ENCODE peak calls at places on chromosomes 6 and 20, in nine cellular contexts. H is transverse colon, B is heart left ventricle, C is A549, R is breast epithelium, U is Peyer's patch, O is prostate gland, M is uterus, L is body of pancreas. X is an unnamed sample.

GRCh38 chr20:59006864-59007757 is at the start of gene CTSZ:
- DNase-seq in H (peak; percentile 88), B (peak; percentile 89), C (peak; percentile 74), R (no peak), U (peak; percentile 68), O (no peak), M (peak; percentile 41), L (peak; percentile 52), X (peak; percentile 76)

GRCh38 chr6:41505084-41506049 is 40.8 kb upstream of the FOXP4 start:
- DNase-seq in H (peak; percentile 72), B (peak; percentile 89), C (no peak), R (peak; percentile 57), U (peak; percentile 62), O (peak; percentile 41), M (peak; percentile 93), L (peak; percentile 54), X (peak; percentile 95)

GRCh38 chr20:11352041-11352440 is 565.7 kb upstream of the BTBD3 start:
- DNase-seq in H (no peak), B (no peak), C (no peak), R (no peak), U (no peak), O (no peak), M (no peak), L (no peak), X (no peak)

GRCh38 chr6:169986171-169986847 is 234.9 kb downstream of the ERMARD start:
- DNase-seq in H (no peak), B (peak; percentile 45), C (no peak), R (no peak), U (no peak), O (no peak), M (no peak), L (no peak), X (peak; percentile 46)

GRCh38 chr6:30814137-30815084 is 69.9 kb upstream of the DDR1 start:
- DNase-seq in H (peak; percentile 26), B (no peak), C (peak; percentile 49), R (no peak), U (no peak), O (no peak), M (peak; percentile 32), L (no peak), X (no peak)

GRCh38 chr6:7101290-7101689 is 6.5 kb upstream of the RREB1 start:
- DNase-seq in H (no peak), B (no peak), C (no peak), R (no peak), U (no peak), O (no peak), M (no peak), L (no peak), X (no peak)

GRCh38 chr20:13288357-13288756 is 67.3 kb downstream of the ISM1 start:
- DNase-seq in H (no peak), B (no peak), C (no peak), R (no peak), U (no peak), O (no peak), M (no peak), L (no peak), X (no peak)

GRCh38 chr20:10916312-10916711 is 242.5 kb upstream of the JAG1 start:
- DNase-seq in H (no peak), B (no peak), C (no peak), R (no peak), U (no peak), O (no peak), M (no peak), L (no peak), X (no peak)

GRCh38 chr6:135181333-135182119 is 418 bp downstream of the MYB start:
- DNase-seq in H (peak; percentile 14), B (peak; percentile 57), C (no peak), R (no peak), U (no peak), O (no peak), M (no peak), L (no peak), X (no peak)

GRCh38 chr20:44209691-44210421 is 715 bp downstream of the OSER1 start:
- DNase-seq in H (no peak), B (no peak), C (no peak), R (no peak), U (no peak), O (peak; percentile 19), M (peak; percentile 26), L (no peak), X (no peak)

GRCh38 chr6:112557961-112558360 is 210.8 kb downstream of the RFPL4B start:
- DNase-seq in H (no peak), B (no peak), C (no peak), R (no peak), U (no peak), O (no peak), M (no peak), L (no peak), X (no peak)

GRCh38 chr6:12288844-12289654 is 1.1 kb upstream of the EDN1 start:
- DNase-seq in H (peak; percentile 76), B (no peak), C (peak; percentile 61), R (peak; percentile 48), U (peak; percentile 33), O (peak; percentile 62), M (no peak), L (peak; percentile 64), X (no peak)

GRCh38 chr20:56181593-56181992 is 66.9 kb upstream of the MC3R start:
- DNase-seq in H (peak; percentile 10), B (no peak), C (no peak), R (no peak), U (no peak), O (no peak), M (no peak), L (no peak), X (no peak)

GRCh38 chr6:1497593-1498105 is 108.3 kb downstream of the FOXF2 start:
- DNase-seq in H (peak; percentile 25), B (no peak), C (no peak), R (no peak), U (no peak), O (no peak), M (no peak), L (no peak), X (peak; percentile 92)

GRCh38 chr6:91704531-91704930 is 1117.7 kb upstream of the MAP3K7 start:
- DNase-seq in H (no peak), B (no peak), C (no peak), R (no peak), U (no peak), O (no peak), M (no peak), L (no peak), X (no peak)

GRCh38 chr20:14582855-14583254 is 245.4 kb upstream of the FLRT3 start:
- DNase-seq in H (no peak), B (no peak), C (no peak), R (no peak), U (no peak), O (no peak), M (no peak), L (no peak), X (no peak)

GRCh38 chr6:163741342-163741741 is 326.8 kb downstream of the QKI start:
- DNase-seq in H (no peak), B (no peak), C (no peak), R (no peak), U (no peak), O (no peak), M (no peak), L (no peak), X (no peak)

GRCh38 chr20:17628101-17628841 is 53.8 kb downstream of the RRBP1 start:
- DNase-seq in H (no peak), B (peak; percentile 41), C (no peak), R (no peak), U (no peak), O (no peak), M (no peak), L (no peak), X (peak; percentile 55)

GRCh38 chr6:7730852-7731251 is 5.0 kb downstream of the BMP6 start:
- DNase-seq in H (no peak), B (no peak), C (peak; percentile 39), R (no peak), U (no peak), O (no peak), M (no peak), L (no peak), X (no peak)

GRCh38 chr6:52985228-52985627 is 9.9 kb downstream of the GSTA4 start:
- DNase-seq in H (no peak), B (no peak), C (no peak), R (no peak), U (no peak), O (no peak), M (no peak), L (no peak), X (no peak)

GRCh38 chr20:51958636-51959542 is 156.6 kb upstream of the SALL4 start:
- DNase-seq in H (no peak), B (no peak), C (no peak), R (no peak), U (no peak), O (no peak), M (no peak), L (no peak), X (no peak)
- H3K4me3 ChIP-seq in H (no peak overlapping the region), B (no peak overlapping the region), C (no peak overlapping the region), R (no peak overlapping the region), U (no peak overlapping the region), O (no peak overlapping the region), M (no peak overlapping the region), L (no peak overlapping the region), X (no peak overlapping the region)

GRCh38 chr6:27761391-27761790 is 150.8 kb downstream of the OR2B2 start:
- DNase-seq in H (no peak), B (no peak), C (no peak), R (no peak), U (no peak), O (no peak), M (no peak), L (no peak), X (no peak)
- H3K4me1 ChIP-seq in H (peaks cover 14% of the 10 kb centered on the region), B (no peaks in the 10 kb centered on the region), C (no peaks in the 10 kb centered on the region), R (no peaks in the 10 kb centered on the region), U (no peaks in the 10 kb centered on the region), O (no peaks in the 10 kb centered on the region), M (no peaks in the 10 kb centered on the region), L (no peaks in the 10 kb centered on the region), X (peaks cover 4% of the 10 kb centered on the region)

GRCh38 chr20:51562334-51563140 is 20.0 kb upstream of the NFATC2 start:
- DNase-seq in H (peak; percentile 71), B (peak; percentile 84), C (peak; percentile 65), R (peak; percentile 84), U (peak; percentile 25), O (peak; percentile 68), M (peak; percentile 94), L (peak; percentile 73), X (peak; percentile 94)
- TF ChIP-seq POLR2A in H (peak; percentile 82), B (no peak), C (no peak), R (peak; percentile 42), U (peak; percentile 25), O (no peak), M (peak; percentile 8), L (no peak), X (peak; percentile 17)

DNA sequence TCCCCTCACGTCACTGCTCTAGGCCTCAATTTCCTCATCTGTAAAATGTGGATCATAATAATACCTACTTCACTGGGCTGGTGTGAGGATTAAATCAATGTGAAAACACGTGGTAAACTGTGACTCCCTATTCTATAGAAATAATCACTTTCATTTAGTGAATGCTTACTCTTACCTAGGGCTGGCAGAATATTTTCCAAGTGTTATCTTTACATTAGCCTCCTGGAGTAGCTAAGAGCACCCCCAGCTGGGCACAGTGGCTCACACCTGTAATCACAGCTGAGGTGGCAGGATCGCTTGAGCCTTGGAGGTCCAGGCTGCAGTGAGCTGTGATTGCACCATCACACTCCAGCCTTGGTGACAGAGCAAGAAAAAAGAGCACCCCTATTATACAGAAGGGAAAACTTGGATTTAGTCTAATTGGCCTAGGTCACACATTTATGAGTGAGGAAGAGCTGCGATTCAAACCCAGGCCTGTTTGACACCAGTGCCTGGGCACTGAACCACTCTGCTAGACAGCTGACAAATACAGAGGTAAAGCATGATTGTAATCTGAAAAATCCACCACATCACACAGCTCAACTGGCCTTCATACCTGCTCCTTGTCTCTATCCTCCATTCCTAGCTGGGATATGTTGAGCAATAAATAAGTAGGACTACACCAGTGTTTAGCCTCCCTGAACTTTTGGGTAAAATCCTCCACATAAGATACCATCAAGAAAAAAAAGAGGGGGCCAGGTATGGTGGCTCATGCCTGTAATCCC is 1.4 kb upstream of the SNTA1 start:
- DNase-seq in H (peak; percentile 23), B (no peak), C (no peak), R (no peak), U (peak; percentile 34), O (no peak), M (no peak), L (no peak), X (no peak)
- H3K4me3 ChIP-seq in H (peak overlapping the region; percentile 63), B (peak overlapping the region; percentile 71), C (peak overlapping the region; percentile 83), R (peak overlapping the region; percentile 75), U (peak overlapping the region; percentile 97), O (no peak overlapping the region), M (peak overlapping the region; percentile 84), L (no peak overlapping the region), X (no peak overlapping the region)